ENCODE peak calls at places on chromosomes 1 and 21, in seven cellular contexts. C is nephron progenitor cell; H is CD8-positive, alpha-beta T cell; K is NCI-H1694; G is activated B cell treated with CpG ODN at 0.5 μM for 24 hours; O is T follicular helper cell; L is upper lobe of right lung. T is an unnamed sample.

GRCh38 chr1:155049651-155050559 is 1.2 kb upstream of the ADAM15 start:
- DNase-seq in C (no peak), H (no peak), K (no peak), G (no peak), O (no peak), L (no peak), T (peak; percentile 35)

GRCh38 chr1:110159160-110159559 is 8.9 kb downstream of the SLC6A17 start:
- DNase-seq in C (no peak), H (no peak), K (no peak), G (no peak), O (no peak), L (no peak), T (no peak)

GRCh38 chr1:195376190-195376589 is 1232.0 kb downstream of the KCNT2 start:
- DNase-seq in C (no peak), H (no peak), K (no peak), G (no peak), O (no peak), L (no peak), T (no peak)

GRCh38 chr21:37748351-37748750 is 167.9 kb downstream of the KCNJ6 start:
- DNase-seq in C (no peak), H (no peak), K (no peak), G (no peak), O (no peak), L (no peak), T (no peak)

GRCh38 chr1:55214214-55214902 is 806 bp downstream of the USP24 start:
- DNase-seq in C (peak; percentile 70), H (peak; percentile 32), K (no peak), G (peak; percentile 58), O (peak; percentile 4), L (peak; percentile 79), T (peak; percentile 89)

GRCh38 chr1:201024251-201024998 is 911 bp upstream of the KIF21B start:
- DNase-seq in C (peak; percentile 33), H (no peak), K (no peak), G (no peak), O (no peak), L (no peak), T (peak; percentile 70)

GRCh38 chr1:238485062-238485905 is 594.6 kb upstream of the ZP4 start:
- DNase-seq in C (peak; percentile 31), H (no peak), K (no peak), G (no peak), O (no peak), L (no peak), T (peak; percentile 48)

GRCh38 chr1:94326329-94326728 is 88.9 kb upstream of the ARHGAP29 start:
- DNase-seq in C (peak; percentile 6), H (no peak), K (no peak), G (no peak), O (no peak), L (no peak), T (no peak)

GRCh38 chr21:17782051-17782450 is 37.1 kb downstream of the C21orf91 start:
- DNase-seq in C (no peak), H (peak; percentile 41), K (no peak), G (no peak), O (no peak), L (no peak), T (no peak)

GRCh38 chr1:164756741-164757140 is 197.8 kb downstream of the PBX1 start:
- DNase-seq in C (no peak), H (no peak), K (no peak), G (no peak), O (no peak), L (no peak), T (no peak)

GRCh38 chr1:36787312-36787711 is 247.0 kb downstream of the GRIK3 start:
- DNase-seq in C (no peak), H (no peak), K (peak; percentile 72), G (no peak), O (no peak), L (no peak), T (no peak)